ENCODE peak calls at places on chromosomes 1 and 21, in six cellular contexts. One of them, this sample, is unnamed.

GRCh38 chr1:30950053-30950452 is 41.5 kb upstream of the SDC3 start:
- DNase-seq in SK-N-SH: no peak
- DNase-seq in tibial nerve: no peak
- DNase-seq in K562: no peak
- DNase-seq in transverse colon: no peak
- DNase-seq in ovary: no peak
- DNase-seq in this sample: no peak

GRCh38 chr21:32499249-32500055 is 85.9 kb downstream of the TCP10L start:
- DNase-seq in SK-N-SH: no peak
- DNase-seq in tibial nerve: no peak
- DNase-seq in K562: no peak
- DNase-seq in transverse colon: no peak
- DNase-seq in ovary: peak; percentile 34
- DNase-seq in this sample: no peak

GRCh38 chr1:44089371-44090070 is 29.1 kb upstream of the KLF17 start:
- DNase-seq in SK-N-SH: no peak
- DNase-seq in tibial nerve: no peak
- DNase-seq in K562: no peak
- DNase-seq in transverse colon: no peak
- DNase-seq in ovary: no peak
- DNase-seq in this sample: no peak

GRCh38 chr1:81111818-81112217 is 688.9 kb upstream of the ADGRL2 start:
- DNase-seq in SK-N-SH: no peak
- DNase-seq in tibial nerve: no peak
- DNase-seq in K562: no peak
- DNase-seq in transverse colon: no peak
- DNase-seq in ovary: no peak
- DNase-seq in this sample: no peak

GRCh38 chr1:166960871-166961474 is 14.4 kb downstream of the ILDR2 start:
- DNase-seq in SK-N-SH: no peak
- DNase-seq in tibial nerve: no peak
- DNase-seq in K562: no peak
- DNase-seq in transverse colon: no peak
- DNase-seq in ovary: no peak
- DNase-seq in this sample: peak; percentile 21

GRCh38 chr21:14403681-14404318 is 20.9 kb upstream of the HSPA13 start:
- DNase-seq in SK-N-SH: peak; percentile 24
- DNase-seq in tibial nerve: no peak
- DNase-seq in K562: peak; percentile 36
- DNase-seq in transverse colon: no peak
- DNase-seq in ovary: no peak
- DNase-seq in this sample: no peak

GRCh38 chr1:220825819-220826551 is 39.3 kb downstream of the MTARC1 start:
- DNase-seq in SK-N-SH: no peak
- DNase-seq in tibial nerve: no peak
- DNase-seq in K562: no peak
- DNase-seq in transverse colon: no peak
- DNase-seq in ovary: no peak
- DNase-seq in this sample: peak; percentile 89

GRCh38 chr1:116472431-116472961 is 98.3 kb downstream of the CD58 start:
- DNase-seq in SK-N-SH: peak; percentile 57
- DNase-seq in tibial nerve: no peak
- DNase-seq in K562: no peak
- DNase-seq in transverse colon: no peak
- DNase-seq in ovary: no peak
- DNase-seq in this sample: no peak

GRCh38 chr1:187621961-187622360 is 793.2 kb downstream of the PLA2G4A start:
- DNase-seq in SK-N-SH: no peak
- DNase-seq in tibial nerve: no peak
- DNase-seq in K562: no peak
- DNase-seq in transverse colon: no peak
- DNase-seq in ovary: no peak
- DNase-seq in this sample: no peak

GRCh38 chr1:25771246-25772114 is 28.5 kb upstream of the SELENON start:
- DNase-seq in SK-N-SH: peak; percentile 87
- DNase-seq in tibial nerve: no peak
- DNase-seq in K562: no peak
- DNase-seq in transverse colon: peak; percentile 50
- DNase-seq in ovary: no peak
- DNase-seq in this sample: no peak

GRCh38 chr1:9212735-9213134 is 21.8 kb upstream of the H6PD start:
- DNase-seq in SK-N-SH: no peak
- DNase-seq in tibial nerve: no peak
- DNase-seq in K562: no peak
- DNase-seq in transverse colon: no peak
- DNase-seq in ovary: no peak
- DNase-seq in this sample: no peak

GRCh38 chr1:202725541-202725940 is 15.3 kb upstream of the SYT2 start:
- DNase-seq in SK-N-SH: no peak
- DNase-seq in tibial nerve: no peak
- DNase-seq in K562: no peak
- DNase-seq in transverse colon: no peak
- DNase-seq in ovary: no peak
- DNase-seq in this sample: no peak

GRCh38 chr21:17708541-17709265 is 96.0 kb upstream of the BTG3 start:
- DNase-seq in SK-N-SH: no peak
- DNase-seq in tibial nerve: no peak
- DNase-seq in K562: no peak
- DNase-seq in transverse colon: no peak
- DNase-seq in ovary: no peak
- DNase-seq in this sample: no peak

GRCh38 chr1:97137862-97138514 is 416.4 kb downstream of the PTBP2 start:
- DNase-seq in SK-N-SH: peak; percentile 35
- DNase-seq in tibial nerve: no peak
- DNase-seq in K562: no peak
- DNase-seq in transverse colon: peak; percentile 10
- DNase-seq in ovary: no peak
- DNase-seq in this sample: no peak

GRCh38 chr1:188089461-188089860 is 1260.7 kb downstream of the PLA2G4A start:
- DNase-seq in SK-N-SH: no peak
- DNase-seq in tibial nerve: no peak
- DNase-seq in K562: no peak
- DNase-seq in transverse colon: no peak
- DNase-seq in ovary: no peak
- DNase-seq in this sample: no peak

GRCh38 chr1:44471911-44472439 is 66.9 kb downstream of the RNF220 start:
- DNase-seq in SK-N-SH: no peak
- DNase-seq in tibial nerve: no peak
- DNase-seq in K562: no peak
- DNase-seq in transverse colon: no peak
- DNase-seq in ovary: no peak
- DNase-seq in this sample: no peak

GRCh38 chr1:21831454-21831970 is 19.4 kb downstream of the LDLRAD2 start:
- DNase-seq in SK-N-SH: no peak
- DNase-seq in tibial nerve: no peak
- DNase-seq in K562: no peak
- DNase-seq in transverse colon: no peak
- DNase-seq in ovary: no peak
- DNase-seq in this sample: no peak

GRCh38 chr21:37072239-37072987 is 458 bp downstream of the PIGP start:
- DNase-seq in SK-N-SH: no peak
- DNase-seq in tibial nerve: peak; percentile 50
- DNase-seq in K562: no peak
- DNase-seq in transverse colon: peak; percentile 11
- DNase-seq in ovary: no peak
- DNase-seq in this sample: peak; percentile 96

GRCh38 chr1:229411434-229412055 is 22.3 kb downstream of the ACTA1 start:
- DNase-seq in SK-N-SH: no peak
- DNase-seq in tibial nerve: no peak
- DNase-seq in K562: no peak
- DNase-seq in transverse colon: no peak
- DNase-seq in ovary: no peak
- DNase-seq in this sample: no peak

GRCh38 chr1:229412056-229412455 is 21.8 kb downstream of the ACTA1 start:
- DNase-seq in SK-N-SH: no peak
- DNase-seq in tibial nerve: no peak
- DNase-seq in K562: no peak
- DNase-seq in transverse colon: no peak
- DNase-seq in ovary: no peak
- DNase-seq in this sample: no peak

GRCh38 chr1:229410370-229410691 is 23.6 kb downstream of the ACTA1 start:
- DNase-seq in SK-N-SH: no peak
- DNase-seq in tibial nerve: no peak
- DNase-seq in K562: no peak
- DNase-seq in transverse colon: no peak
- DNase-seq in ovary: no peak
- DNase-seq in this sample: no peak

GRCh38 chr1:229409616-229410369 is 24.1 kb downstream of the ACTA1 start:
- DNase-seq in SK-N-SH: peak; percentile 67
- DNase-seq in tibial nerve: no peak
- DNase-seq in K562: no peak
- DNase-seq in transverse colon: no peak
- DNase-seq in ovary: no peak
- DNase-seq in this sample: no peak

GRCh38 chr1:229410692-229411433 is 23.0 kb downstream of the ACTA1 start:
- DNase-seq in SK-N-SH: peak; percentile 86
- DNase-seq in tibial nerve: no peak
- DNase-seq in K562: peak; percentile 43
- DNase-seq in transverse colon: peak; percentile 46
- DNase-seq in ovary: peak; percentile 58
- DNase-seq in this sample: no peak
- TF ChIP-seq EP300 in SK-N-SH: no peak
- TF ChIP-seq EP300 in tibial nerve: no peak
- TF ChIP-seq EP300 in K562: no peak
- TF ChIP-seq EP300 in transverse colon: no peak
- TF ChIP-seq EP300 in ovary: no peak
- TF ChIP-seq EP300 in this sample: no peak

GRCh38 chr1:117819301-117819700 is 110.1 kb downstream of the GDAP2 start:
- DNase-seq in SK-N-SH: no peak
- DNase-seq in tibial nerve: no peak
- DNase-seq in K562: no peak
- DNase-seq in transverse colon: no peak
- DNase-seq in ovary: no peak
- DNase-seq in this sample: no peak

GRCh38 chr1:117821782-117822447 is 107.5 kb downstream of the GDAP2 start:
- DNase-seq in SK-N-SH: no peak
- DNase-seq in tibial nerve: no peak
- DNase-seq in K562: no peak
- DNase-seq in transverse colon: peak; percentile 19
- DNase-seq in ovary: no peak
- DNase-seq in this sample: no peak

GRCh38 chr1:117821382-117821755 is 108.1 kb downstream of the GDAP2 start:
- DNase-seq in SK-N-SH: no peak
- DNase-seq in tibial nerve: no peak
- DNase-seq in K562: no peak
- DNase-seq in transverse colon: no peak
- DNase-seq in ovary: no peak
- DNase-seq in this sample: no peak

GRCh38 chr1:117820096-117820495 is 109.3 kb downstream of the GDAP2 start:
- DNase-seq in SK-N-SH: no peak
- DNase-seq in tibial nerve: no peak
- DNase-seq in K562: no peak
- DNase-seq in transverse colon: no peak
- DNase-seq in ovary: no peak
- DNase-seq in this sample: no peak

DNA sequence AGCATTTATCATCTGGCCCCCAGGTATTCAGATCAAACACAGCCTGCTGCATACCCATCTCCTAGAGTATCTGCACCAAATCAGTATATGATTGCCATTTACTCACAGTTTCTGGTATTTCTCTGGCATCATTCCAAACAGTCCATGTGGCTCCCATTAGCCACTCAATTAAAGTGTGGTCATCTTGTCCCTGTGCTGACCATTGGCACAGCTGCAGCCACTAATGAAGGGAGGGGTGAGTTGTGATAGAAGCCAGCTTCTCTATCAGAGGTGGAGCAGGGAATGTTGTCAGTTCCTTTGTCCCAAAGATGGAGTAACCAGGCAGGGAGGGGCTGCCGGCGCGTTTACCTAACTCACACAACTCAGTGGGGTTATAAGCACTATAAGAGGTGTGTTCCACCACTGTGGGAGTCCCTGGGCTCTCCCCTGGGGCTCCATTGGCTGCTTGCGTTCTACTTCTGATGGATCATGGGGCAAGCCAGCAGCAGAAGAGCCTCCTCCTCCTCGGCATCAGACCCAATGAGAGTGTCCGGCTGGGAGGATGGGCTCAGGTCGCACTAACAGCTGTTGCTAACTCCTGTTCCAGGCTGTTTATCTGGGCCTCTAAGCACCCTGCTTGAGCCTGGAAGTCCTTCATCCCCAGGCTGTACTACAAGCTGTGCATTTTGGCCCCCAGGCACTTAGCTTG is 108.6 kb downstream of the GDAP2 start:
- DNase-seq in SK-N-SH: peak; percentile 54
- DNase-seq in tibial nerve: no peak
- DNase-seq in K562: no peak
- DNase-seq in transverse colon: no peak
- DNase-seq in ovary: no peak
- DNase-seq in this sample: no peak
- H3K27ac ChIP-seq in SK-N-SH: peak overlapping the region; percentile 89
- H3K27ac ChIP-seq in tibial nerve: no peak overlapping the region
- H3K27ac ChIP-seq in K562: no peak overlapping the region
- H3K27ac ChIP-seq in transverse colon: peak overlapping the region; percentile 37
- H3K27ac ChIP-seq in ovary: no peak overlapping the region
- H3K27ac ChIP-seq in this sample: peak overlapping the region; percentile 82

DNA sequence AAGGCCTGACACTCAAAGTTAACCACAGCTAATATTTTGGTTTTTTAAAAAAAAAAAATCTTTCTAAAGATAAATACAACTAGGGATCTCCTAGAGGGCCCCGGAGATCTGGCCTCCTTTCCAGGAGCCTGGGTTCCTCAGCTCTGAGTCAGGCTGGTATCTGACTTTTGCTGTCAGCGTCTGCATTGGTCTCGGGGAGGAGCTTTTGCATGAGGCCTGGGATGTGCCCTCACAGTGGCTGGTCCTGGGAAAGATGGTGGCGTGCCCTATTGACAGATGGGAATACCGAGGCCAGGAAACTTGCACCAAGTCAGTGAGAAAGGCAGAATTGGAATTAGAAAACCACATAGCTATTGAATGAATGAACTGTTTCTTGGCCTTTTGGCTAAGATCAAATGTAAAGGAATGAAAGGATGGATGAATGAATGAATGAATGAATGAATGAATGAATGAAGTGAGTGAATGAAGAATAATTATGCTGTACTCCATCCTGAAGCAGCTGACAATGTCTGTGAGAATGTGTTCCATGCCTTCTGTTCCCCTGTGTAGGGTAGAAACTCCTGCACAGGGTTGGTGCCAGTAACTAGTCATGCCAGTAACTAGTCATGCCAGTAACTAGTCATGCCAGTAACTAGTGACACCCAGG is 242.6 kb upstream of the VAMP3 start:
- DNase-seq in SK-N-SH: no peak
- DNase-seq in tibial nerve: no peak
- DNase-seq in K562: no peak
- DNase-seq in transverse colon: no peak
- DNase-seq in ovary: no peak
- DNase-seq in this sample: no peak
- TF ChIP-seq EP300 in SK-N-SH: no peak
- TF ChIP-seq EP300 in tibial nerve: no peak
- TF ChIP-seq EP300 in K562: no peak
- TF ChIP-seq EP300 in transverse colon: no peak
- TF ChIP-seq EP300 in ovary: no peak
- TF ChIP-seq EP300 in this sample: no peak

GRCh38 chr1:16236091-16236494 is 890 bp downstream of the CPLANE2 start:
- DNase-seq in SK-N-SH: peak; percentile 82
- DNase-seq in tibial nerve: no peak
- DNase-seq in K562: peak; percentile 42
- DNase-seq in transverse colon: peak; percentile 63
- DNase-seq in ovary: peak; percentile 32
- DNase-seq in this sample: no peak
- H3K27ac ChIP-seq in SK-N-SH: peak overlapping the region; percentile 82
- H3K27ac ChIP-seq in tibial nerve: peak overlapping the region; percentile 91
- H3K27ac ChIP-seq in K562: peak overlapping the region; percentile 77
- H3K27ac ChIP-seq in transverse colon: peak overlapping the region; percentile 92
- H3K27ac ChIP-seq in ovary: peak overlapping the region; percentile 68
- H3K27ac ChIP-seq in this sample: peak overlapping the region; percentile 88

GRCh38 chr1:225113265-225113664 is 183.8 kb downstream of the DNAH14 start:
- DNase-seq in SK-N-SH: no peak
- DNase-seq in tibial nerve: no peak
- DNase-seq in K562: no peak
- DNase-seq in transverse colon: no peak
- DNase-seq in ovary: no peak
- DNase-seq in this sample: no peak
- TF ChIP-seq EP300 in SK-N-SH: no peak
- TF ChIP-seq EP300 in tibial nerve: no peak
- TF ChIP-seq EP300 in K562: no peak
- TF ChIP-seq EP300 in transverse colon: no peak
- TF ChIP-seq EP300 in ovary: no peak
- TF ChIP-seq EP300 in this sample: no peak

This sample was measured in esophagus muscularis mucosa.